ENCODE peak calls at places on chromosomes 13 and 19, in five cellular contexts. T is GM12878, Y is HepG2, R is H1, C is K562. M is an unnamed sample.

GRCh38 chr19:38209671-38210457 is 14.2 kb downstream of the DPF1 start:
- DNase-seq in R (peak), C (no peak), Y (no peak), T (no peak), M (peak)

GRCh38 chr19:37309834-37310575 is 60.9 kb upstream of the ZNF527 start:
- DNase-seq in R (no peak), Y (no peak), T (no peak), C (no peak), M (peak)

GRCh38 chr13:28622286-28622685 is 36.6 kb upstream of the POMP start:
- DNase-seq in R (no peak), Y (no peak), C (no peak), T (no peak), M (no peak)

GRCh38 chr13:113548778-113549621 is 35.6 kb upstream of the TFDP1 start:
- DNase-seq in T (no peak), R (peak), Y (no peak), C (peak), M (no peak)

GRCh38 chr13:50319603-50320296 is 304.5 kb downstream of the KCNRG start:
- DNase-seq in T (no peak), Y (peak), R (no peak), C (peak), M (no peak)

GRCh38 chr13:27273658-27274425 is 3.2 kb downstream of the RASL11A start:
- DNase-seq in Y (no peak), T (no peak), R (no peak), C (no peak), M (no peak)

GRCh38 chr19:18149596-18149975 is 3.4 kb upstream of the PIK3R2 start:
- DNase-seq in Y (no peak), C (no peak), R (no peak), T (no peak), M (no peak)

GRCh38 chr19:54149021-54149812 is 10.3 kb downstream of the LENG1 start:
- DNase-seq in T (no peak), R (no peak), Y (no peak), C (no peak), M (no peak)

GRCh38 chr13:40777166-40777956 is 6.4 kb upstream of the MRPS31 start:
- DNase-seq in R (no peak), C (peak), Y (peak), T (no peak), M (peak)

GRCh38 chr19:43504426-43505185 is at the start of gene PHLDB3:
- DNase-seq in T (no peak), Y (peak), R (no peak), C (peak), M (peak)

GRCh38 chr19:18419195-18419698 is at the start of gene SSBP4:
- DNase-seq in R (peak), Y (peak), C (peak), T (no peak), M (peak)

GRCh38 chr19:51016798-51017683 is 2.5 kb downstream of the KLK10 start:
- DNase-seq in R (peak), T (no peak), Y (peak), C (peak), M (peak)

GRCh38 chr13:100069278-100069677 is 19.6 kb upstream of the PCCA start:
- DNase-seq in R (no peak), Y (no peak), C (no peak), T (no peak), M (no peak)

GRCh38 chr19:8973501-8974091 is 36.6 kb downstream of the MUC16 start:
- DNase-seq in C (peak), T (no peak), R (no peak), Y (no peak), M (peak)

GRCh38 chr13:77779461-77780272 is 82.2 kb downstream of the SLAIN1 start:
- DNase-seq in R (no peak), T (peak), C (no peak), Y (peak), M (peak)

GRCh38 chr13:39566216-39566869 is 36.6 kb downstream of the LHFPL6 start:
- DNase-seq in C (no peak), Y (no peak), T (no peak), R (no peak), M (no peak)

GRCh38 chr19:54969647-54970046 is 3.5 kb downstream of the NLRP2 start:
- DNase-seq in R (no peak), Y (no peak), C (no peak), T (no peak), M (no peak)

GRCh38 chr13:21579754-21580316 is 24.1 kb downstream of the MICU2 start:
- DNase-seq in R (no peak), Y (no peak), C (no peak), T (peak), M (no peak)

GRCh38 chr13:107812013-107812412 is 403.3 kb downstream of the LIG4 start:
- DNase-seq in C (no peak), Y (no peak), T (no peak), R (no peak), M (no peak)

GRCh38 chr13:110183925-110184324 is 123.0 kb downstream of the COL4A1 start:
- DNase-seq in C (no peak), R (no peak), T (no peak), Y (no peak), M (no peak)

GRCh38 chr13:58869566-58869965 is 1238.0 kb downstream of the PCDH17 start:
- DNase-seq in T (no peak), R (no peak), C (no peak), Y (no peak), M (no peak)

GRCh38 chr19:56477429-56478338 is 539 bp upstream of the ZNF667 start:
- DNase-seq in R (peak), Y (no peak), C (peak), T (no peak), M (peak)

GRCh38 chr13:41562083-41562482 is 104.7 kb downstream of the RGCC start:
- DNase-seq in T (no peak), C (no peak), R (no peak), Y (no peak), M (no peak)

GRCh38 chr19:9406798-9407352 is 28.5 kb downstream of the ZNF266 start:
- DNase-seq in Y (no peak), C (peak), R (no peak), T (no peak), M (peak)

GRCh38 chr19:4108767-4109625 is 14.9 kb downstream of the MAP2K2 start:
- DNase-seq in R (no peak), T (peak), C (no peak), Y (no peak), M (no peak)

GRCh38 chr19:13243971-13244370 is 93.8 kb downstream of the IER2 start:
- DNase-seq in C (no peak), T (no peak), R (no peak), Y (no peak), M (no peak)

DNA sequence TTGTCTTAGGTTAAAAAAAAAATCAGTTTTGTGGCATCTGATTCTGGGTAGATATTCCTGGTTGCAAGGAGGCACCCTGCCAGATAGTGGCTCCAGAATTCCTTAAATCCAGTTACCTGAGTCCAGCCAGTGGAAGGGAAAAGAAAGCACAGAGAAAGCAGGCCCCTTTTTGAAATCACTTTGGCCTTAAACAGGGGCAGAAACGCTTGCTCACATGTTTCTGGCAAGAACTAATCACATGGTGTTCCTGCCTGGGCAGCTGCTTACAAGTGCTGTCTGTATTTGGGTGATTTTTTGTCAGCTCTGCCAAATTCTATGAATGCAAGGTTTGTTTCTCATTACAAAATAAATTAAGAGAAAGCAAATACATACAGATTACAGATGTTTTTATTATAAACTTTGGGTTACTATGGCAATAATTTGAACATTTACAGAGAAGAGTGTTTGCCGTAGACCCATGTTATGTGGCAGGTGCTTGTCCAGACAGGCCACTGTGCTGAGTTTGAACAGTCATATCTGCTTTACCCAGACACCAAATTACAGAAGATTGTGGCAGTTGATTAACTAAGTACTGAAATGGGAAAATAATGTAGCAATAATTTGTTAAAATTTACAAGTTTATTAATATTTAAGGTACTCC is 1237.8 kb downstream of the SLITRK5 start:
- DNase-seq in R (no peak), Y (no peak), T (no peak), C (no peak), M (no peak)
- TF ChIP-seq CREB1 in R (no peak), Y (no peak), T (no peak), C (no peak), M (no peak)

GRCh38 chr13:46369506-46370268 is 17.4 kb downstream of the RUBCNL start:
- DNase-seq in T (no peak), R (no peak), Y (no peak), C (no peak), M (no peak)
- H3K27ac ChIP-seq in T (peak), R (no peak), Y (no peak), C (no peak), M (no peak)

DNA sequence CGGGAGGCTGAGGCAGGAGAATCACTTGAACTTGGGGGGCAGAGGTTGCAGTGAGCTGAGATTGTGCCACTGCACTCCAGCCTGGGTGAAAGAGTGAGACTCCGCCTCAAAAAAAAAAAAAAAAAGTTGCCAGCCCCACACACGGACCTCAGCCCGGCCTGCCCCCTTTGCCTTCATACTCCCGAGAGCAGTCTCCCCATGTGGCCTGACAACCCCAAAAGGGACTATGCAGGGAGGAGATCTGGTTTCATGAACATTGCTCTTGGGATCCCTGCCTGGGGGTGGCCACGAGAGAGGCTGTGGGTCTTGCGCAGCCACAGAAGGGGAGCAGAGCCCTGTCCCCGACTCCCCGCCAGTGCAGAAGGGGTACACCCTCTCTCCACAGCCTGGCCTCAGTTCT is 30.9 kb upstream of the ADGRE5 start:
- DNase-seq in R (no peak), Y (no peak), C (peak), T (no peak), M (no peak)
- TF ChIP-seq CREB1 in R (no peak), Y (no peak), C (no peak), T (no peak), M (no peak)

GRCh38 chr19:311813-312261 is 20.6 kb upstream of the PLPP2 start:
- DNase-seq in C (no peak), Y (no peak), R (no peak), T (no peak), M (no peak)
- H3K27ac ChIP-seq in C (no peak), Y (no peak), R (no peak), T (no peak), M (no peak)

GRCh38 chr13:80296638-80297037 is 44.3 kb downstream of the SPRY2 start:
- DNase-seq in R (no peak), Y (no peak), C (no peak), T (no peak), M (peak)
- TF ChIP-seq CREB1 in R (no peak), Y (no peak), C (no peak), T (no peak), M (no peak)

M was measured in GM23338.